ENCODE peak calls at places on chromosome 3, in eight cellular contexts. T is AG10803; V is sigmoid colon; N is endothelial cell; O is pancreas; X is left ventricle myocardium inferior; H is naive thymus-derived CD8-positive, alpha-beta T cell; F is left cardiac atrium. Y is an unnamed sample.
A peak's percentile ranks its signal among the peaks of the same experiment; 100 is the strongest.

GRCh38 chr3:148681080-148681479 is 16.6 kb upstream of the AGTR1 start:
- DNase-seq in T (peak; percentile 2), V (no peak), N (no peak), O (no peak), X (no peak), H (no peak), F (no peak), Y (no peak)

GRCh38 chr3:1448443-1448842 is 355.6 kb downstream of the CNTN6 start:
- DNase-seq in T (no peak), V (no peak), N (no peak), O (no peak), X (no peak), H (no peak), F (no peak), Y (no peak)

GRCh38 chr3:52871761-52872160 is 25.6 kb downstream of the STIMATE start:
- DNase-seq in T (no peak), V (no peak), N (no peak), O (no peak), X (no peak), H (no peak), F (no peak), Y (no peak)

GRCh38 chr3:107855710-107856109 is 235.1 kb downstream of the CD47 start:
- DNase-seq in T (peak; percentile 21), V (no peak), N (no peak), O (no peak), X (no peak), H (no peak), F (no peak), Y (no peak)

GRCh38 chr3:196138927-196139680 is 57.2 kb upstream of the TFRC start:
- DNase-seq in T (peak; percentile 10), V (no peak), N (no peak), O (no peak), X (no peak), H (no peak), F (no peak), Y (no peak)

GRCh38 chr3:65342084-65342683 is 654.4 kb upstream of the ADAMTS9 start:
- DNase-seq in T (peak; percentile 22), V (no peak), N (peak; percentile 75), O (peak; percentile 16), X (peak; percentile 29), H (no peak), F (peak; percentile 50), Y (no peak)

GRCh38 chr3:17412950-17413530 is 329.4 kb downstream of the TBC1D5 start:
- DNase-seq in T (peak; percentile 61), V (no peak), N (peak; percentile 25), O (no peak), X (no peak), H (no peak), F (no peak), Y (no peak)

GRCh38 chr3:113234688-113235260 is 23.4 kb downstream of the BOC start:
- DNase-seq in T (peak; percentile 44), V (no peak), N (no peak), O (no peak), X (no peak), H (no peak), F (no peak), Y (peak; percentile 52)

GRCh38 chr3:187979543-187979942 is 174.4 kb upstream of the LPP start:
- DNase-seq in T (no peak), V (no peak), N (no peak), O (no peak), X (no peak), H (no peak), F (no peak), Y (no peak)

GRCh38 chr3:124834723-124835718 is 52.1 kb downstream of the ITGB5 start:
- DNase-seq in T (peak; percentile 76), V (peak; percentile 78), N (peak; percentile 27), O (peak; percentile 68), X (peak; percentile 28), H (peak; percentile 20), F (peak; percentile 32), Y (peak; percentile 86)

GRCh38 chr3:67458406-67458805 is 196.0 kb downstream of the SUCLG2 start:
- DNase-seq in T (no peak), V (no peak), N (no peak), O (no peak), X (no peak), H (no peak), F (no peak), Y (no peak)

GRCh38 chr3:49700014-49700413 is 10.7 kb downstream of the RNF123 start:
- DNase-seq in T (no peak), V (no peak), N (no peak), O (no peak), X (no peak), H (no peak), F (no peak), Y (no peak)